ENCODE peak calls at places on chromosomes 7 and 10, in ten cellular contexts. A, H, K, N, R, Q, I, V, L and P are unnamed samples.

GRCh38 chr7:36605261-36605660 is 119.0 kb downstream of the AOAH start:
- DNase-seq in A (no peak), H (no peak), K (no peak), N (peak; percentile 83), R (no peak), Q (peak; percentile 56), I (peak; percentile 84), V (no peak), L (no peak), P (no peak)

GRCh38 chr7:41274179-41274578 is 428.7 kb downstream of the INHBA start:
- DNase-seq in A (no peak), H (no peak), K (no peak), N (no peak), R (no peak), Q (no peak), I (no peak), V (no peak), L (no peak), P (no peak)

GRCh38 chr10:17669185-17669872 is 25.4 kb downstream of the STAM start:
- DNase-seq in A (no peak), H (peak; percentile 16), K (no peak), N (no peak), R (no peak), Q (no peak), I (no peak), V (peak; percentile 15), L (no peak), P (no peak)

GRCh38 chr7:21243265-21243664 is 184.6 kb upstream of the SP4 start:
- DNase-seq in A (no peak), H (no peak), K (no peak), N (no peak), R (no peak), Q (no peak), I (no peak), V (no peak), L (no peak), P (no peak)

GRCh38 chr10:109773818-109774440 is 149.4 kb downstream of the XPNPEP1 start:
- DNase-seq in A (no peak), H (no peak), K (no peak), N (no peak), R (no peak), Q (peak; percentile 8), I (peak; percentile 37), V (no peak), L (no peak), P (no peak)

GRCh38 chr10:30671011-30671616 is 41.6 kb upstream of the LYZL2 start:
- DNase-seq in A (no peak), H (no peak), K (peak; percentile 35), N (peak; percentile 62), R (peak; percentile 41), Q (peak; percentile 40), I (peak; percentile 72), V (no peak), L (peak; percentile 16), P (no peak)

GRCh38 chr10:24912214-24912613 is 40.2 kb downstream of the PRTFDC1 start:
- DNase-seq in A (no peak), H (no peak), K (no peak), N (peak; percentile 46), R (no peak), Q (no peak), I (peak; percentile 82), V (no peak), L (no peak), P (no peak)

GRCh38 chr10:78319371-78319770 is 285.7 kb downstream of the RPS24 start:
- DNase-seq in A (no peak), H (no peak), K (no peak), N (no peak), R (no peak), Q (no peak), I (no peak), V (no peak), L (peak; percentile 4), P (no peak)

GRCh38 chr10:71302874-71303568 is 16.0 kb upstream of the SLC29A3 start:
- DNase-seq in A (no peak), H (no peak), K (peak; percentile 35), N (peak; percentile 30), R (no peak), Q (peak; percentile 66), I (peak; percentile 72), V (no peak), L (no peak), P (peak; percentile 49)

GRCh38 chr7:36201122-36201723 is 48.2 kb downstream of the EEPD1 start:
- DNase-seq in A (no peak), H (no peak), K (no peak), N (no peak), R (no peak), Q (no peak), I (no peak), V (no peak), L (no peak), P (no peak)

GRCh38 chr7:128010392-128011078 is 20.7 kb downstream of the LRRC4 start:
- DNase-seq in A (no peak), H (no peak), K (no peak), N (no peak), R (no peak), Q (no peak), I (no peak), V (no peak), L (no peak), P (no peak)

GRCh38 chr7:20964214-20964613 is 177.5 kb upstream of the SP8 start:
- DNase-seq in A (no peak), H (no peak), K (peak; percentile 90), N (no peak), R (no peak), Q (no peak), I (no peak), V (no peak), L (no peak), P (no peak)

GRCh38 chr10:86285136-86285790 is 81.3 kb downstream of the GRID1 start:
- DNase-seq in A (no peak), H (no peak), K (no peak), N (no peak), R (no peak), Q (no peak), I (no peak), V (no peak), L (no peak), P (no peak)

GRCh38 chr7:66668677-66669076 is 40.0 kb downstream of the KCTD7 start:
- DNase-seq in A (no peak), H (no peak), K (no peak), N (no peak), R (no peak), Q (no peak), I (no peak), V (no peak), L (no peak), P (no peak)

GRCh38 chr7:134941185-134941900 is 45.0 kb upstream of the AGBL3 start:
- DNase-seq in A (no peak), H (no peak), K (no peak), N (peak; percentile 79), R (no peak), Q (peak; percentile 35), I (peak; percentile 92), V (no peak), L (no peak), P (no peak)

GRCh38 chr7:138226001-138226476 is 149.8 kb downstream of the AKR1D1 start:
- DNase-seq in A (peak; percentile 50), H (no peak), K (peak; percentile 32), N (peak; percentile 73), R (no peak), Q (no peak), I (no peak), V (no peak), L (no peak), P (no peak)

GRCh38 chr7:85413718-85414117 is 226.9 kb upstream of the SEMA3D start:
- DNase-seq in A (no peak), H (no peak), K (no peak), N (peak; percentile 9), R (no peak), Q (no peak), I (no peak), V (no peak), L (no peak), P (no peak)

GRCh38 chr10:17779761-17780160 is 27.8 kb downstream of the TMEM236 start:
- DNase-seq in A (no peak), H (no peak), K (no peak), N (no peak), R (no peak), Q (no peak), I (no peak), V (no peak), L (no peak), P (no peak)

GRCh38 chr10:110416776-110417732 is 80.7 kb upstream of the DUSP5 start:
- DNase-seq in A (no peak), H (no peak), K (no peak), N (no peak), R (no peak), Q (peak; percentile 75), I (peak; percentile 51), V (no peak), L (no peak), P (no peak)

GRCh38 chr10:93488956-93489528 is 6.9 kb upstream of the MYOF start:
- DNase-seq in A (no peak), H (no peak), K (no peak), N (peak; percentile 48), R (no peak), Q (no peak), I (no peak), V (no peak), L (no peak), P (no peak)

GRCh38 chr7:137900137-137900536 is 53.4 kb upstream of the DGKI start:
- DNase-seq in A (no peak), H (no peak), K (no peak), N (no peak), R (no peak), Q (no peak), I (no peak), V (no peak), L (no peak), P (no peak)

GRCh38 chr7:21030237-21030636 is 243.6 kb upstream of the SP8 start:
- DNase-seq in A (no peak), H (no peak), K (no peak), N (no peak), R (no peak), Q (no peak), I (no peak), V (no peak), L (no peak), P (no peak)

GRCh38 chr7:93366816-93367215 is 134.7 kb downstream of the VPS50 start:
- DNase-seq in A (no peak), H (no peak), K (no peak), N (no peak), R (no peak), Q (no peak), I (no peak), V (no peak), L (no peak), P (no peak)

GRCh38 chr7:99301496-99301895 is 24.2 kb upstream of the ARPC1A start:
- DNase-seq in A (no peak), H (no peak), K (no peak), N (no peak), R (no peak), Q (no peak), I (no peak), V (no peak), L (no peak), P (no peak)